ENCODE peak calls at places on chromosomes 6 and 20, in five cellular contexts. One of them, this sample, is unnamed.

GRCh38 chr6:108167449-108167903 is 1.7 kb downstream of the NR2E1 start:
- DNase-seq in A549: no peak
- DNase-seq in HCT116: no peak
- DNase-seq in endothelial cell of umbilical vein: no peak
- DNase-seq in HepG2: no peak
- DNase-seq in this sample: no peak

GRCh38 chr20:6692566-6693168 is 74.8 kb upstream of the BMP2 start:
- DNase-seq in A549: no peak
- DNase-seq in HCT116: no peak
- DNase-seq in endothelial cell of umbilical vein: no peak
- DNase-seq in HepG2: no peak
- DNase-seq in this sample: peak

GRCh38 chr6:1395941-1396908 is 6.8 kb downstream of the FOXF2 start:
- DNase-seq in A549: no peak
- DNase-seq in HCT116: no peak
- DNase-seq in endothelial cell of umbilical vein: no peak
- DNase-seq in HepG2: no peak
- DNase-seq in this sample: no peak

GRCh38 chr6:16704706-16705402 is 56.4 kb downstream of the ATXN1 start:
- DNase-seq in A549: no peak
- DNase-seq in HCT116: no peak
- DNase-seq in endothelial cell of umbilical vein: peak
- DNase-seq in HepG2: no peak
- DNase-seq in this sample: peak

GRCh38 chr6:99189823-99190721 is 159.4 kb downstream of the FAXC start:
- DNase-seq in A549: no peak
- DNase-seq in HCT116: no peak
- DNase-seq in endothelial cell of umbilical vein: no peak
- DNase-seq in HepG2: no peak
- DNase-seq in this sample: no peak

GRCh38 chr20:16271450-16271849 is 301.8 kb downstream of the KIF16B start:
- DNase-seq in A549: no peak
- DNase-seq in HCT116: no peak
- DNase-seq in endothelial cell of umbilical vein: no peak
- DNase-seq in HepG2: peak
- DNase-seq in this sample: no peak

GRCh38 chr20:62047666-62048345 is 17.9 kb downstream of the TAF4 start:
- DNase-seq in A549: no peak
- DNase-seq in HCT116: no peak
- DNase-seq in endothelial cell of umbilical vein: no peak
- DNase-seq in HepG2: no peak
- DNase-seq in this sample: no peak

GRCh38 chr20:61767776-61768494 is 297.7 kb downstream of the TAF4 start:
- DNase-seq in A549: no peak
- DNase-seq in HCT116: no peak
- DNase-seq in endothelial cell of umbilical vein: no peak
- DNase-seq in HepG2: no peak
- DNase-seq in this sample: no peak

GRCh38 chr6:167796668-167797031 is 30.1 kb upstream of the AFDN start:
- DNase-seq in A549: no peak
- DNase-seq in HCT116: no peak
- DNase-seq in endothelial cell of umbilical vein: no peak
- DNase-seq in HepG2: no peak
- DNase-seq in this sample: no peak

GRCh38 chr6:140985679-140986275 is 1146.9 kb upstream of the GJE1 start:
- DNase-seq in A549: no peak
- DNase-seq in HCT116: no peak
- DNase-seq in endothelial cell of umbilical vein: no peak
- DNase-seq in HepG2: no peak
- DNase-seq in this sample: peak

GRCh38 chr6:157552171-157552747 is 171.3 kb downstream of the ZDHHC14 start:
- DNase-seq in A549: no peak
- DNase-seq in HCT116: no peak
- DNase-seq in endothelial cell of umbilical vein: no peak
- DNase-seq in HepG2: no peak
- DNase-seq in this sample: no peak

GRCh38 chr6:87237804-87238203 is 82.4 kb downstream of the ZNF292 start:
- DNase-seq in A549: peak
- DNase-seq in HCT116: peak
- DNase-seq in endothelial cell of umbilical vein: peak
- DNase-seq in HepG2: peak
- DNase-seq in this sample: peak

GRCh38 chr6:107600936-107601335 is 111.0 kb downstream of the SOBP start:
- DNase-seq in A549: peak
- DNase-seq in HCT116: no peak
- DNase-seq in endothelial cell of umbilical vein: peak
- DNase-seq in HepG2: peak
- DNase-seq in this sample: no peak

GRCh38 chr6:14317616-14318015 is 200.0 kb downstream of the CD83 start:
- DNase-seq in A549: no peak
- DNase-seq in HCT116: no peak
- DNase-seq in endothelial cell of umbilical vein: no peak
- DNase-seq in HepG2: no peak
- DNase-seq in this sample: no peak

GRCh38 chr6:50966532-50966931 is 147.9 kb downstream of the TFAP2B start:
- DNase-seq in A549: no peak
- DNase-seq in HCT116: no peak
- DNase-seq in endothelial cell of umbilical vein: no peak
- DNase-seq in HepG2: no peak
- DNase-seq in this sample: no peak

GRCh38 chr6:45714795-45715507 is 300.7 kb downstream of the CLIC5 start:
- DNase-seq in A549: peak
- DNase-seq in HCT116: peak
- DNase-seq in endothelial cell of umbilical vein: peak
- DNase-seq in HepG2: peak
- DNase-seq in this sample: peak

GRCh38 chr20:47561603-47562583 is 60.2 kb downstream of the NCOA3 start:
- DNase-seq in A549: no peak
- DNase-seq in HCT116: no peak
- DNase-seq in endothelial cell of umbilical vein: no peak
- DNase-seq in HepG2: no peak
- DNase-seq in this sample: no peak

GRCh38 chr20:24755411-24755922 is 193.6 kb upstream of the CST7 start:
- DNase-seq in A549: no peak
- DNase-seq in HCT116: no peak
- DNase-seq in endothelial cell of umbilical vein: no peak
- DNase-seq in HepG2: peak
- DNase-seq in this sample: no peak

GRCh38 chr20:37229300-37229699 is 32.3 kb downstream of the GHRH start:
- DNase-seq in A549: no peak
- DNase-seq in HCT116: no peak
- DNase-seq in endothelial cell of umbilical vein: no peak
- DNase-seq in HepG2: no peak
- DNase-seq in this sample: no peak

GRCh38 chr20:40416274-40416673 is 272.8 kb downstream of the MAFB start:
- DNase-seq in A549: no peak
- DNase-seq in HCT116: no peak
- DNase-seq in endothelial cell of umbilical vein: no peak
- DNase-seq in HepG2: no peak
- DNase-seq in this sample: no peak

GRCh38 chr6:30397697-30398096 is 52.7 kb downstream of the RPP21 start:
- DNase-seq in A549: no peak
- DNase-seq in HCT116: no peak
- DNase-seq in endothelial cell of umbilical vein: no peak
- DNase-seq in HepG2: no peak
- DNase-seq in this sample: peak

GRCh38 chr20:3825526-3825925 is 5.2 kb downstream of the AP5S1 start:
- DNase-seq in A549: no peak
- DNase-seq in HCT116: no peak
- DNase-seq in endothelial cell of umbilical vein: no peak
- DNase-seq in HepG2: peak
- DNase-seq in this sample: no peak

GRCh38 chr6:167993831-167994230 is 3.6 kb upstream of the KIF25 start:
- DNase-seq in A549: no peak
- DNase-seq in HCT116: no peak
- DNase-seq in endothelial cell of umbilical vein: no peak
- DNase-seq in HepG2: no peak
- DNase-seq in this sample: no peak

GRCh38 chr6:158457616-158458278 is 102.1 kb upstream of the TMEM181 start:
- DNase-seq in A549: no peak
- DNase-seq in HCT116: no peak
- DNase-seq in endothelial cell of umbilical vein: no peak
- DNase-seq in HepG2: no peak
- DNase-seq in this sample: no peak

GRCh38 chr6:110329348-110329728 is 28.8 kb downstream of the METTL24 start:
- DNase-seq in A549: no peak
- DNase-seq in HCT116: no peak
- DNase-seq in endothelial cell of umbilical vein: no peak
- DNase-seq in HepG2: no peak
- DNase-seq in this sample: no peak

GRCh38 chr20:16491277-16491912 is 81.9 kb downstream of the KIF16B start:
- DNase-seq in A549: no peak
- DNase-seq in HCT116: no peak
- DNase-seq in endothelial cell of umbilical vein: no peak
- DNase-seq in HepG2: no peak
- DNase-seq in this sample: no peak

GRCh38 chr6:149075616-149076354 is 241.7 kb upstream of the TAB2 start:
- DNase-seq in A549: no peak
- DNase-seq in HCT116: no peak
- DNase-seq in endothelial cell of umbilical vein: no peak
- DNase-seq in HepG2: no peak
- DNase-seq in this sample: no peak

GRCh38 chr6:149077208-149077607 is 240.3 kb upstream of the TAB2 start:
- DNase-seq in A549: no peak
- DNase-seq in HCT116: no peak
- DNase-seq in endothelial cell of umbilical vein: no peak
- DNase-seq in HepG2: no peak
- DNase-seq in this sample: no peak

GRCh38 chr6:149078383-149078782 is 239.1 kb upstream of the TAB2 start:
- DNase-seq in A549: no peak
- DNase-seq in HCT116: no peak
- DNase-seq in endothelial cell of umbilical vein: no peak
- DNase-seq in HepG2: no peak
- DNase-seq in this sample: no peak

GRCh38 chr6:149074832-149075258 is 242.7 kb upstream of the TAB2 start:
- DNase-seq in A549: no peak
- DNase-seq in HCT116: no peak
- DNase-seq in endothelial cell of umbilical vein: no peak
- DNase-seq in HepG2: peak
- DNase-seq in this sample: no peak

DNA sequence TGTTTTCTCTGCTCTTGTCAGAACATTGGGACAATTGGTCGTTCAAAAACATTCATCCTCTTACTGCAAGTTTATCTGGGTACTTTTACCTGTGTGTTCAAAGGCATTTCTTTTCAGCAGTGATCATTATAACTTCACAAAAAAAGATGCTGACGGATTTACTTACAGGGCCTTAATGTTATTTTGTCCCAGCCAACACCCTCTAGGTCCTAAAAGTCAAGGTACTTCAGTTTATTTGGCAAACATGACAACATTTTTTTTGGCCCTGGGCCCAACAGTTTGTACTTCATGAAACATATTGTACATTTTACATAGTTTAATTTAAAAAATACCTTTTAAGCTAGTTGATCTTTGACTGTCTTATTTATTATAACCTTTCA is 241.2 kb upstream of the TAB2 start:
- DNase-seq in A549: no peak
- DNase-seq in HCT116: no peak
- DNase-seq in endothelial cell of umbilical vein: no peak
- DNase-seq in HepG2: no peak
- DNase-seq in this sample: no peak
- H3K4me3 ChIP-seq in A549: no peak
- H3K4me3 ChIP-seq in HCT116: no peak
- H3K4me3 ChIP-seq in endothelial cell of umbilical vein: no peak
- H3K4me3 ChIP-seq in HepG2: no peak
- H3K4me3 ChIP-seq in this sample: no peak

GRCh38 chr20:15036938-15037337 is 699.5 kb upstream of the FLRT3 start:
- DNase-seq in A549: no peak
- DNase-seq in HCT116: no peak
- DNase-seq in endothelial cell of umbilical vein: no peak
- DNase-seq in HepG2: no peak
- DNase-seq in this sample: no peak

GRCh38 chr20:15033269-15033668 is 695.9 kb upstream of the FLRT3 start:
- DNase-seq in A549: no peak
- DNase-seq in HCT116: no peak
- DNase-seq in endothelial cell of umbilical vein: no peak
- DNase-seq in HepG2: no peak
- DNase-seq in this sample: no peak

GRCh38 chr20:15042723-15043122 is 705.3 kb upstream of the FLRT3 start:
- DNase-seq in A549: no peak
- DNase-seq in HCT116: no peak
- DNase-seq in endothelial cell of umbilical vein: no peak
- DNase-seq in HepG2: no peak
- DNase-seq in this sample: no peak

DNA sequence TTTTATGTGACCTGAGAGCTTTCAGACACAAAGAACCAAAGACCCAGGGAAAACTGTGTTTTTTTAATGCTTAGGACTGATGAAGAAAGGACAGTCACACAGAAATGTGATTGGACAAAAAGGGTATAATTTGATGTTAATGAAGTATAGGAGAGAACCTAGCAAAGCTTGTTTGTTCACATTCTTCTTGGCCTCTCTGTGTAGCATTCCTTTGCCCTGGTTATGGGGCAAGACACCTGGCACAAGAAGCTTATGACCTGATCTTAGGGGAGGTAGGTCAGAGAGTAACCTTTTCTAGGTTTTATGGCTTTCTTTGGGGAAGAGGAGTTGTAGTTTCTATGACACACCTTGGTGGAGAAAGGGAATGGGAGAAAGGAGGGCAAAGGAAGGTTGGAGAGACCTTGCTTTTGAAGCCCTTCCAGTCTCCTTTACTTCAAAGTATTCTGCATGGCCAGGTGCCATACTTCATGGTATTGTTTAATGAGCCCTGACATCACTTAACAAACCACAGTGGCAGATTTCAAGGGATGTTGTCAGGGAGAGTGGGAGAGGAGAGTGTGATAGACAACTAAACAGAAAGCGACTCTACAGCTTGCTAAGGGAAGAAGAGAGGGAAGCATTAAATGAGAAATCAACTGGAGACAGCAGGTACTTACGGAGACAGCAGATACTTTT is 701.8 kb upstream of the FLRT3 start:
- DNase-seq in A549: peak
- DNase-seq in HCT116: no peak
- DNase-seq in endothelial cell of umbilical vein: no peak
- DNase-seq in HepG2: no peak
- DNase-seq in this sample: no peak
- TF ChIP-seq POLR2A in A549: no peak
- TF ChIP-seq POLR2A in HCT116: no peak
- TF ChIP-seq POLR2A in endothelial cell of umbilical vein: no peak
- TF ChIP-seq POLR2A in HepG2: no peak
- TF ChIP-seq POLR2A in this sample: no peak

GRCh38 chr6:54621285-54621684 is 225.3 kb upstream of the FAM83B start:
- DNase-seq in A549: peak
- DNase-seq in HCT116: peak
- DNase-seq in endothelial cell of umbilical vein: no peak
- DNase-seq in HepG2: no peak
- DNase-seq in this sample: no peak
- TF ChIP-seq MAX in A549: no peak
- TF ChIP-seq MAX in HCT116: no peak
- TF ChIP-seq MAX in endothelial cell of umbilical vein: no peak
- TF ChIP-seq MAX in HepG2: no peak
- TF ChIP-seq MAX in this sample: no peak

DNA sequence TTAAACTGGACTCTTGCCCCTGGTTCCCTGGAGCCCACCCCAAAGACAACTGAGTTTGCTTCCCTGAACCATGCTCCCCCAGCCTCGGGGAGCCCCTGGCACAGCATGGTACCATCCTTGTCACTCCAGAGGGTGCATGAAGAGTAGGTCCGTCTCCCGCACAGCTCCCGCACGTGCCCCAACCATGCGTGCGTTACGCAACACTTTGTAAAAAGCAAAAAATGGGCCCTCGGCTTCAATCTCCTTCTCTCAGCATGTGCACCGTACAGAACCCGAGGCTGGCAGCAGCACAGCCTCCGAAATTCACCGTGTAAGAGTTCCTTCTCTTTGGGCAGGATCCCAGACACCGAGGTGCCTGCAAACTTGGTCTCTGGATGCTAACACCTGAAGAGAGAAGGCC is 5.6 kb downstream of the PMEPA1 start:
- DNase-seq in A549: no peak
- DNase-seq in HCT116: no peak
- DNase-seq in endothelial cell of umbilical vein: no peak
- DNase-seq in HepG2: no peak
- DNase-seq in this sample: no peak
- H3K4me3 ChIP-seq in A549: peak
- H3K4me3 ChIP-seq in HCT116: no peak
- H3K4me3 ChIP-seq in endothelial cell of umbilical vein: no peak
- H3K4me3 ChIP-seq in HepG2: no peak
- H3K4me3 ChIP-seq in this sample: no peak